ENCODE peak calls at places on chromosomes 5 and 9, in eight cellular contexts. M, Z, F, W, J, N, B and K are unnamed samples.

GRCh38 chr5:6405591-6405990 is 27.2 kb upstream of the MED10 start:
- DNase-seq in M (no peak), Z (no peak), F (no peak), W (no peak), J (no peak), N (no peak), B (no peak), K (no peak)

GRCh38 chr5:104573979-104574709 is 1011.6 kb upstream of the NUDT12 start:
- DNase-seq in M (no peak), Z (no peak), F (no peak), W (peak; percentile 1), J (no peak), N (no peak), B (no peak), K (peak; percentile 30)

GRCh38 chr5:178455480-178455835 is 134.7 kb downstream of the COL23A1 start:
- DNase-seq in M (no peak), Z (no peak), F (no peak), W (no peak), J (no peak), N (no peak), B (no peak), K (no peak)

GRCh38 chr9:98247826-98248657 is 7.4 kb downstream of the TBC1D2 start:
- DNase-seq in M (no peak), Z (no peak), F (no peak), W (no peak), J (no peak), N (no peak), B (no peak), K (no peak)

GRCh38 chr5:32326216-32326772 is 13.6 kb upstream of the MTMR12 start:
- DNase-seq in M (no peak), Z (no peak), F (peak; percentile 16), W (no peak), J (no peak), N (no peak), B (no peak), K (no peak)

GRCh38 chr9:122029898-122030297 is 63.2 kb downstream of the TTLL11 start:
- DNase-seq in M (no peak), Z (no peak), F (no peak), W (no peak), J (no peak), N (no peak), B (peak; percentile 36), K (no peak)

GRCh38 chr9:87640385-87640795 is 85.5 kb upstream of the CTSL start:
- DNase-seq in M (no peak), Z (no peak), F (peak; percentile 65), W (no peak), J (no peak), N (no peak), B (no peak), K (peak; percentile 56)

GRCh38 chr9:16028516-16028915 is 475.7 kb downstream of the CCDC171 start:
- DNase-seq in M (no peak), Z (no peak), F (no peak), W (no peak), J (no peak), N (no peak), B (no peak), K (no peak)

GRCh38 chr5:17402291-17403121 is 95.5 kb upstream of the TAF11L2 start:
- DNase-seq in M (no peak), Z (no peak), F (no peak), W (no peak), J (no peak), N (no peak), B (no peak), K (no peak)

GRCh38 chr9:70013598-70014196 is 30.0 kb upstream of the MAMDC2 start:
- DNase-seq in M (no peak), Z (no peak), F (no peak), W (no peak), J (no peak), N (no peak), B (no peak), K (peak; percentile 87)

GRCh38 chr5:145666591-145666990 is 168.6 kb downstream of the PRELID2 start:
- DNase-seq in M (no peak), Z (no peak), F (no peak), W (no peak), J (no peak), N (no peak), B (no peak), K (no peak)

GRCh38 chr9:16157216-16157615 is 604.4 kb downstream of the CCDC171 start:
- DNase-seq in M (no peak), Z (no peak), F (no peak), W (no peak), J (no peak), N (no peak), B (no peak), K (no peak)

GRCh38 chr5:53333160-53333559 is 147.3 kb upstream of the FST start:
- DNase-seq in M (peak; percentile 70), Z (no peak), F (no peak), W (no peak), J (no peak), N (no peak), B (no peak), K (no peak)

GRCh38 chr5:130333089-130333488 is 428.8 kb downstream of the CHSY3 start:
- DNase-seq in M (peak; percentile 16), Z (no peak), F (peak; percentile 74), W (no peak), J (no peak), N (no peak), B (no peak), K (no peak)

GRCh38 chr9:131889437-131890244 is 149.8 kb upstream of the RAPGEF1 start:
- DNase-seq in M (no peak), Z (no peak), F (no peak), W (no peak), J (peak; percentile 74), N (peak; percentile 21), B (no peak), K (peak; percentile 76)

GRCh38 chr5:116600876-116601275 is 26.3 kb upstream of the SEMA6A start:
- DNase-seq in M (peak; percentile 9), Z (no peak), F (peak; percentile 72), W (no peak), J (no peak), N (no peak), B (no peak), K (no peak)

GRCh38 chr9:71937070-71937625 is 25.7 kb downstream of the C9orf85 start:
- DNase-seq in M (no peak), Z (no peak), F (no peak), W (no peak), J (no peak), N (no peak), B (no peak), K (no peak)

GRCh38 chr9:133677126-133678010 is 41.2 kb downstream of the DBH start:
- DNase-seq in M (no peak), Z (no peak), F (no peak), W (no peak), J (peak; percentile 11), N (peak; percentile 65), B (no peak), K (no peak)